ENCODE peak calls at places on chromosomes 4 and X, in seven cellular contexts. One of them, this sample, is unnamed.

GRCh38 chrX:47285762-47286320 is 53.0 kb downstream of the USP11 start:
- DNase-seq in GM12865: no peak
- DNase-seq in neural crest cell: no peak
- DNase-seq in astrocyte of the spinal cord: no peak
- DNase-seq in NCI-H774: no peak
- DNase-seq in stimulated activated effector memory CD8-positive, alpha-beta T cell treated with anti-CD3 and anti-CD28 coated beads, Interleukin-12 subunit alpha, Interleukin-12 subunit beta, amount 100 ng/mL, for 72 hours: no peak
- DNase-seq in M059J: peak
- DNase-seq in this sample: no peak

GRCh38 chr4:105588252-105588651 is 35.8 kb downstream of the ARHGEF38 start:
- DNase-seq in GM12865: no peak
- DNase-seq in neural crest cell: no peak
- DNase-seq in astrocyte of the spinal cord: no peak
- DNase-seq in NCI-H774: no peak
- DNase-seq in stimulated activated effector memory CD8-positive, alpha-beta T cell treated with anti-CD3 and anti-CD28 coated beads, Interleukin-12 subunit alpha, Interleukin-12 subunit beta, amount 100 ng/mL, for 72 hours: no peak
- DNase-seq in M059J: no peak
- DNase-seq in this sample: no peak

GRCh38 chrX:15128838-15129237 is 141.0 kb downstream of the ASB9 start:
- DNase-seq in GM12865: no peak
- DNase-seq in neural crest cell: no peak
- DNase-seq in astrocyte of the spinal cord: no peak
- DNase-seq in NCI-H774: no peak
- DNase-seq in stimulated activated effector memory CD8-positive, alpha-beta T cell treated with anti-CD3 and anti-CD28 coated beads, Interleukin-12 subunit alpha, Interleukin-12 subunit beta, amount 100 ng/mL, for 72 hours: no peak
- DNase-seq in M059J: no peak
- DNase-seq in this sample: no peak

GRCh38 chr4:69823481-69824186 is 36.3 kb downstream of the SULT1E1 start:
- DNase-seq in GM12865: peak
- DNase-seq in neural crest cell: no peak
- DNase-seq in astrocyte of the spinal cord: peak
- DNase-seq in NCI-H774: peak
- DNase-seq in stimulated activated effector memory CD8-positive, alpha-beta T cell treated with anti-CD3 and anti-CD28 coated beads, Interleukin-12 subunit alpha, Interleukin-12 subunit beta, amount 100 ng/mL, for 72 hours: no peak
- DNase-seq in M059J: peak
- DNase-seq in this sample: peak

GRCh38 chrX:153672531-153673397 is 849 bp downstream of the PNCK start:
- DNase-seq in GM12865: no peak
- DNase-seq in neural crest cell: no peak
- DNase-seq in astrocyte of the spinal cord: no peak
- DNase-seq in NCI-H774: no peak
- DNase-seq in stimulated activated effector memory CD8-positive, alpha-beta T cell treated with anti-CD3 and anti-CD28 coated beads, Interleukin-12 subunit alpha, Interleukin-12 subunit beta, amount 100 ng/mL, for 72 hours: no peak
- DNase-seq in M059J: no peak
- DNase-seq in this sample: no peak

GRCh38 chrX:102516314-102516936 is at the start of gene TMSB15A:
- DNase-seq in GM12865: no peak
- DNase-seq in neural crest cell: peak
- DNase-seq in astrocyte of the spinal cord: peak
- DNase-seq in NCI-H774: peak
- DNase-seq in stimulated activated effector memory CD8-positive, alpha-beta T cell treated with anti-CD3 and anti-CD28 coated beads, Interleukin-12 subunit alpha, Interleukin-12 subunit beta, amount 100 ng/mL, for 72 hours: peak
- DNase-seq in M059J: peak
- DNase-seq in this sample: peak

GRCh38 chrX:151815461-151815860 is 80.9 kb downstream of the CNGA2 start:
- DNase-seq in GM12865: no peak
- DNase-seq in neural crest cell: no peak
- DNase-seq in astrocyte of the spinal cord: peak
- DNase-seq in NCI-H774: no peak
- DNase-seq in stimulated activated effector memory CD8-positive, alpha-beta T cell treated with anti-CD3 and anti-CD28 coated beads, Interleukin-12 subunit alpha, Interleukin-12 subunit beta, amount 100 ng/mL, for 72 hours: no peak
- DNase-seq in M059J: no peak
- DNase-seq in this sample: no peak

GRCh38 chr4:3768842-3769641 is 2.9 kb downstream of the ADRA2C start:
- DNase-seq in GM12865: no peak
- DNase-seq in neural crest cell: peak
- DNase-seq in astrocyte of the spinal cord: no peak
- DNase-seq in NCI-H774: no peak
- DNase-seq in stimulated activated effector memory CD8-positive, alpha-beta T cell treated with anti-CD3 and anti-CD28 coated beads, Interleukin-12 subunit alpha, Interleukin-12 subunit beta, amount 100 ng/mL, for 72 hours: no peak
- DNase-seq in M059J: no peak
- DNase-seq in this sample: no peak

GRCh38 chrX:57772637-57773036 is 92.6 kb upstream of the NLRP2B start:
- DNase-seq in GM12865: no peak
- DNase-seq in neural crest cell: no peak
- DNase-seq in astrocyte of the spinal cord: no peak
- DNase-seq in NCI-H774: no peak
- DNase-seq in stimulated activated effector memory CD8-positive, alpha-beta T cell treated with anti-CD3 and anti-CD28 coated beads, Interleukin-12 subunit alpha, Interleukin-12 subunit beta, amount 100 ng/mL, for 72 hours: no peak
- DNase-seq in M059J: peak
- DNase-seq in this sample: no peak

GRCh38 chrX:133908223-133908622 is 77.2 kb downstream of the GPC3 start:
- DNase-seq in GM12865: no peak
- DNase-seq in neural crest cell: no peak
- DNase-seq in astrocyte of the spinal cord: no peak
- DNase-seq in NCI-H774: no peak
- DNase-seq in stimulated activated effector memory CD8-positive, alpha-beta T cell treated with anti-CD3 and anti-CD28 coated beads, Interleukin-12 subunit alpha, Interleukin-12 subunit beta, amount 100 ng/mL, for 72 hours: no peak
- DNase-seq in M059J: no peak
- DNase-seq in this sample: no peak

GRCh38 chrX:72366746-72367145 is 61.0 kb upstream of the CITED1 start:
- DNase-seq in GM12865: no peak
- DNase-seq in neural crest cell: no peak
- DNase-seq in astrocyte of the spinal cord: no peak
- DNase-seq in NCI-H774: peak
- DNase-seq in stimulated activated effector memory CD8-positive, alpha-beta T cell treated with anti-CD3 and anti-CD28 coated beads, Interleukin-12 subunit alpha, Interleukin-12 subunit beta, amount 100 ng/mL, for 72 hours: no peak
- DNase-seq in M059J: no peak
- DNase-seq in this sample: no peak

GRCh38 chr4:182325848-182326255 is 82.7 kb downstream of the TENM3 start:
- DNase-seq in GM12865: no peak
- DNase-seq in neural crest cell: no peak
- DNase-seq in astrocyte of the spinal cord: no peak
- DNase-seq in NCI-H774: no peak
- DNase-seq in stimulated activated effector memory CD8-positive, alpha-beta T cell treated with anti-CD3 and anti-CD28 coated beads, Interleukin-12 subunit alpha, Interleukin-12 subunit beta, amount 100 ng/mL, for 72 hours: no peak
- DNase-seq in M059J: no peak
- DNase-seq in this sample: no peak

GRCh38 chrX:113675278-113675677 is 834.6 kb upstream of the AMOT start:
- DNase-seq in GM12865: no peak
- DNase-seq in neural crest cell: no peak
- DNase-seq in astrocyte of the spinal cord: no peak
- DNase-seq in NCI-H774: no peak
- DNase-seq in stimulated activated effector memory CD8-positive, alpha-beta T cell treated with anti-CD3 and anti-CD28 coated beads, Interleukin-12 subunit alpha, Interleukin-12 subunit beta, amount 100 ng/mL, for 72 hours: no peak
- DNase-seq in M059J: peak
- DNase-seq in this sample: no peak

GRCh38 chrX:133185938-133186337 is 32.2 kb downstream of the TFDP3 start:
- DNase-seq in GM12865: no peak
- DNase-seq in neural crest cell: no peak
- DNase-seq in astrocyte of the spinal cord: no peak
- DNase-seq in NCI-H774: no peak
- DNase-seq in stimulated activated effector memory CD8-positive, alpha-beta T cell treated with anti-CD3 and anti-CD28 coated beads, Interleukin-12 subunit alpha, Interleukin-12 subunit beta, amount 100 ng/mL, for 72 hours: no peak
- DNase-seq in M059J: no peak
- DNase-seq in this sample: no peak

GRCh38 chrX:134388161-134389109 is 71.5 kb upstream of the HPRT1 start:
- DNase-seq in GM12865: peak
- DNase-seq in neural crest cell: no peak
- DNase-seq in astrocyte of the spinal cord: no peak
- DNase-seq in NCI-H774: no peak
- DNase-seq in stimulated activated effector memory CD8-positive, alpha-beta T cell treated with anti-CD3 and anti-CD28 coated beads, Interleukin-12 subunit alpha, Interleukin-12 subunit beta, amount 100 ng/mL, for 72 hours: no peak
- DNase-seq in M059J: no peak
- DNase-seq in this sample: no peak

GRCh38 chr4:70914631-70915030 is 12.5 kb downstream of the MOB1B start:
- DNase-seq in GM12865: no peak
- DNase-seq in neural crest cell: no peak
- DNase-seq in astrocyte of the spinal cord: no peak
- DNase-seq in NCI-H774: no peak
- DNase-seq in stimulated activated effector memory CD8-positive, alpha-beta T cell treated with anti-CD3 and anti-CD28 coated beads, Interleukin-12 subunit alpha, Interleukin-12 subunit beta, amount 100 ng/mL, for 72 hours: no peak
- DNase-seq in M059J: peak
- DNase-seq in this sample: no peak

GRCh38 chr4:67685532-67685859 is 15.5 kb downstream of the UBA6 start:
- DNase-seq in GM12865: no peak
- DNase-seq in neural crest cell: no peak
- DNase-seq in astrocyte of the spinal cord: no peak
- DNase-seq in NCI-H774: no peak
- DNase-seq in stimulated activated effector memory CD8-positive, alpha-beta T cell treated with anti-CD3 and anti-CD28 coated beads, Interleukin-12 subunit alpha, Interleukin-12 subunit beta, amount 100 ng/mL, for 72 hours: no peak
- DNase-seq in M059J: no peak
- DNase-seq in this sample: no peak

This sample was measured in SW 1271.